ENCODE peak calls at places on chromosomes 4 and X, in eight cellular contexts. K, G, I, U, M, X, N and C are unnamed samples.

GRCh38 chr4:1216869-1217294 is 32.0 kb downstream of the CTBP1 start:
- DNase-seq in K (no peak), G (no peak), I (no peak), U (no peak), M (no peak), X (no peak), N (peak), C (no peak)

GRCh38 chrX:144896323-144896722 is 351.0 kb upstream of the SPANXN1 start:
- DNase-seq in K (peak), G (peak), I (no peak), U (no peak), M (peak), X (no peak), N (no peak), C (no peak)

GRCh38 chr4:182142146-182143085 is 100.8 kb upstream of the TENM3 start:
- DNase-seq in K (no peak), G (peak), I (no peak), U (peak), M (no peak), X (peak), N (no peak), C (no peak)

GRCh38 chr4:11074581-11075241 is 354.0 kb downstream of the HS3ST1 start:
- DNase-seq in K (no peak), G (no peak), I (no peak), U (no peak), M (no peak), X (no peak), N (no peak), C (no peak)

GRCh38 chr4:83504974-83505373 is 20.1 kb upstream of the ABRAXAS1 start:
- DNase-seq in K (no peak), G (no peak), I (no peak), U (no peak), M (no peak), X (no peak), N (no peak), C (no peak)

GRCh38 chr4:159395693-159396092 is 292.8 kb downstream of the RAPGEF2 start:
- DNase-seq in K (no peak), G (no peak), I (no peak), U (peak), M (peak), X (no peak), N (no peak), C (no peak)

GRCh38 chr4:76270776-76271175 is 19.3 kb downstream of the FAM47E start:
- DNase-seq in K (no peak), G (no peak), I (no peak), U (no peak), M (peak), X (no peak), N (no peak), C (no peak)

GRCh38 chrX:11579856-11580595 is 85.7 kb downstream of the ARHGAP6 start:
- DNase-seq in K (peak), G (no peak), I (no peak), U (no peak), M (no peak), X (peak), N (no peak), C (no peak)

GRCh38 chr4:5890063-5890727 is 2.7 kb downstream of the CRMP1 start:
- DNase-seq in K (peak), G (peak), I (no peak), U (peak), M (no peak), X (peak), N (no peak), C (no peak)

GRCh38 chr4:131721883-131722282 is 1427.2 kb upstream of the PCDH10 start:
- DNase-seq in K (no peak), G (no peak), I (no peak), U (no peak), M (no peak), X (no peak), N (no peak), C (no peak)

GRCh38 chr4:87042986-87043820 is 108.4 kb downstream of the AFF1 start:
- DNase-seq in K (peak), G (no peak), I (no peak), U (no peak), M (no peak), X (no peak), N (no peak), C (no peak)

GRCh38 chr4:142500966-142501365 is 345.1 kb downstream of the INPP4B start:
- DNase-seq in K (no peak), G (no peak), I (no peak), U (no peak), M (peak), X (no peak), N (no peak), C (no peak)

GRCh38 chr4:54400802-54401201 is 171.7 kb downstream of the PDGFRA start:
- DNase-seq in K (peak), G (peak), I (no peak), U (peak), M (peak), X (peak), N (no peak), C (peak)

GRCh38 chr4:168536448-168536847 is 39.6 kb downstream of the PALLD start:
- DNase-seq in K (no peak), G (no peak), I (no peak), U (no peak), M (no peak), X (no peak), N (no peak), C (no peak)

GRCh38 chr4:41205854-41206460 is 8.4 kb downstream of the APBB2 start:
- DNase-seq in K (peak), G (no peak), I (no peak), U (peak), M (no peak), X (no peak), N (no peak), C (no peak)

GRCh38 chrX:63350979-63351616 is at the start of gene SPIN4:
- DNase-seq in K (peak), G (peak), I (peak), U (peak), M (peak), X (peak), N (peak), C (peak)

GRCh38 chr4:76420901-76421581 is at the start of gene CCDC158:
- DNase-seq in K (no peak), G (no peak), I (peak), U (no peak), M (no peak), X (no peak), N (peak), C (no peak)

GRCh38 chr4:94507708-94508107 is 56.0 kb downstream of the PDLIM5 start:
- DNase-seq in K (no peak), G (peak), I (no peak), U (peak), M (peak), X (peak), N (no peak), C (peak)

GRCh38 chr4:3724319-3725231 is 41.6 kb upstream of the ADRA2C start:
- DNase-seq in K (no peak), G (no peak), I (no peak), U (no peak), M (no peak), X (no peak), N (no peak), C (no peak)

GRCh38 chr4:184959786-184960185 is 58.5 kb upstream of the HELT start:
- DNase-seq in K (no peak), G (peak), I (no peak), U (no peak), M (no peak), X (no peak), N (no peak), C (no peak)

GRCh38 chr4:37758226-37758625 is 68.3 kb upstream of the PGM2 start:
- DNase-seq in K (no peak), G (peak), I (no peak), U (peak), M (peak), X (peak), N (no peak), C (peak)

GRCh38 chrX:30892591-30892990 is 3.5 kb upstream of the TAB3 start:
- DNase-seq in K (no peak), G (no peak), I (no peak), U (no peak), M (peak), X (no peak), N (no peak), C (no peak)

GRCh38 chr4:53541577-53542206 is 49.6 kb downstream of the LNX1 start:
- DNase-seq in K (no peak), G (peak), I (no peak), U (peak), M (peak), X (peak), N (no peak), C (peak)

GRCh38 chr4:46844325-46844917 is 64.6 kb downstream of the COX7B2 start:
- DNase-seq in K (peak), G (peak), I (peak), U (peak), M (peak), X (peak), N (no peak), C (peak)

GRCh38 chr4:113153529-113154101 is 104.2 kb downstream of the ANK2 start:
- DNase-seq in K (no peak), G (peak), I (no peak), U (no peak), M (peak), X (no peak), N (no peak), C (no peak)

GRCh38 chrX:125101971-125102750 is 217.5 kb upstream of the TEX13C start:
- DNase-seq in K (no peak), G (no peak), I (no peak), U (no peak), M (no peak), X (no peak), N (no peak), C (no peak)

GRCh38 chrX:1181131-1181530 is 31.3 kb downstream of the CRLF2 start:
- DNase-seq in K (no peak), G (no peak), I (no peak), U (no peak), M (no peak), X (no peak), N (no peak), C (no peak)

GRCh38 chr4:140243345-140243753 is 89.4 kb upstream of the MAML3 start:
- DNase-seq in K (no peak), G (no peak), I (no peak), U (no peak), M (no peak), X (no peak), N (no peak), C (no peak)

GRCh38 chrX:48751343-48751742 is 10.2 kb upstream of the GLOD5 start:
- DNase-seq in K (no peak), G (no peak), I (no peak), U (no peak), M (no peak), X (no peak), N (no peak), C (no peak)

GRCh38 chrX:140765043-140765784 is 55.7 kb downstream of the LINC00632 start:
- DNase-seq in K (no peak), G (peak), I (no peak), U (peak), M (no peak), X (peak), N (no peak), C (no peak)

GRCh38 chr4:154137320-154137905 is 348.5 kb upstream of the SFRP2 start:
- DNase-seq in K (no peak), G (no peak), I (no peak), U (no peak), M (no peak), X (no peak), N (no peak), C (no peak)

GRCh38 chr4:85778809-85779124 is 303.8 kb downstream of the ARHGAP24 start:
- DNase-seq in K (peak), G (peak), I (no peak), U (peak), M (no peak), X (peak), N (no peak), C (no peak)

GRCh38 chr4:32625687-32626086 is 1905.5 kb downstream of the PCDH7 start:
- DNase-seq in K (no peak), G (no peak), I (no peak), U (no peak), M (no peak), X (no peak), N (no peak), C (no peak)

GRCh38 chr4:140662082-140662869 is 93.5 kb upstream of the UCP1 start:
- DNase-seq in K (no peak), G (peak), I (no peak), U (peak), M (peak), X (peak), N (no peak), C (no peak)

GRCh38 chr4:62275470-62275869 is 1075.3 kb downstream of the ADGRL3 start:
- DNase-seq in K (peak), G (no peak), I (no peak), U (no peak), M (no peak), X (no peak), N (no peak), C (no peak)
- H3K4me3 ChIP-seq in K (no peak), G (no peak), I (no peak), U (no peak), M (no peak), X (no peak), N (no peak), C (no peak)

DNA sequence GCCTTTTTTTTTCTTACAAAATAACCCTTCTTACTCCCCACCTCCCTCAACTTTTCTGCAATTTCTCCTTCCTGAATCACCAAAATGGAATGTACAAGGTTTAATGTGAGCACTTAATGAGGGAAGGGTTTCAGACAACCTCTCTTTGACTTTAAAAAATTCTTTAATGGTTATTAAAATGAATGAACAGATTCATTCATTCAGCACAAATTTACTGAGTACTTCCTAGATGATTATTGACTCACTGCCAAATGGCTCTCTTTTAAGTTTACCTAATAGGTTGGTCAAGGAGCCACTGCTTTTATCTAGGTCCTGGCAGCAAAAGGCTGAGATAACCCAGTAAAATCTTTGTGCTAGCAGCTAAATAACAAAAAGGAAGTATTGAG is 904 bp upstream of the AADAT start:
- DNase-seq in K (no peak), G (peak), I (no peak), U (peak), M (peak), X (no peak), N (no peak), C (no peak)
- H3K4me3 ChIP-seq in K (peak), G (peak), I (peak), U (no peak), M (no peak), X (no peak), N (peak), C (no peak)

DNA sequence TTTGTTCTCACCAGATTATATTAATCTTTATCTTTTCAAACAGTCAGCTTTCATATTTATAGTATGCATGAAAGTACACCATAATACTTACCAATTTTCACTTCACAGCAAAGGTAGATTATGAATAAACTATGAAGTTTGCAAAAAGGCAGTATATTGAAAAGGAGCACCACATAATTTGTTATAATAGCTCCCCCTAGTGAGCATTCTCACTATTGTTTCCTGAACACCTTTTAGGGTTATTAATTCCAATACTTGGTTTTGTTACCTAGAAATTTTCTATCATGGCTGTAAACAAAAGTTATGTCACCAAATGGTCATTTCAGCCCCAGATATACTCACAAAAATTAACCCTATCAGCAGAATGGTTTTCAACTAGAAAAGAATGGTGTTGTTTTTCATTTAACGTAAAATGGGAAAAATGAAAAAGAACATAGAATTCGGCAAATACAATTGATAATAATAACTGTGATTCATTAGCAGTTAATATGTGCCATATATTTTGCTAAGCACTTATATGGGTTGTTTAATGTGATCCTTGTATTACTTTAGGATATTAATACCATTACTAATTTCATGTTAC is 30.2 kb upstream of the NKX6-1 start:
- DNase-seq in K (peak), G (peak), I (peak), U (peak), M (peak), X (peak), N (no peak), C (no peak)
- H3K4me3 ChIP-seq in K (no peak), G (no peak), I (no peak), U (no peak), M (no peak), X (no peak), N (no peak), C (no peak)

DNA sequence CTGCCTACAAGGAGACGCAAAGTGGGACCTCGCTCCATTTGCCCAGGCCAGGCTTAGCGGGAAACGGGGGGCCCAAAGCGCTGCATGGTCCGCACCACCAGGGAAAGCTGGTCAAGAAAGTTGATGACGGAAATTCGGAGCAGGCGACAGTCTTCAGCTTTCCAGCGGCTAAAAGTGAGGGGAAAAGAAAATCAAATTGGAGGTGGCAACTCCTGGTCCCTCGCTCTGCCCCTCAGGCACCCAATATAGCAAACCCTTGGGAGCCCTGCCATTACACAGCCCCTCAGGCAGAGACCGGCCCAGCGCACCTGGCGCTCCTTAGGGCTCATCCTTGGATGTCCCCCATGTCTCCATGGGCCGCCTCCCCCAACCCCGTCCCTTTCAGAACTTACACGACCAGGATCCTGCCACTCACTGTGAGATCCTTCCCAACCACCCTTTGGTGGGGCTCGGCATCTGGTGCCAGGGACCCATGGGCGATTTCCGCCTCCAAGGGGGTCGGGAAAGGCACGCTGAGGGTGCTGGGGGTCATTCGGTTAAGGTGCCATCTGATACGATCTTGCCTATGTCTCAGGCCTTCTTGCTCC is 1.1 kb downstream of the LAGE3 start:
- DNase-seq in K (no peak), G (no peak), I (no peak), U (no peak), M (no peak), X (no peak), N (no peak), C (no peak)
- H3K4me3 ChIP-seq in K (peak), G (peak), I (peak), U (peak), M (peak), X (peak), N (peak), C (peak)

GRCh38 chr4:63901311-63901710 is 507.9 kb downstream of the TECRL start:
- DNase-seq in K (no peak), G (no peak), I (no peak), U (no peak), M (no peak), X (no peak), N (no peak), C (no peak)
- H3K4me3 ChIP-seq in K (no peak), G (no peak), I (no peak), U (no peak), M (no peak), X (no peak), N (no peak), C (no peak)

DNA sequence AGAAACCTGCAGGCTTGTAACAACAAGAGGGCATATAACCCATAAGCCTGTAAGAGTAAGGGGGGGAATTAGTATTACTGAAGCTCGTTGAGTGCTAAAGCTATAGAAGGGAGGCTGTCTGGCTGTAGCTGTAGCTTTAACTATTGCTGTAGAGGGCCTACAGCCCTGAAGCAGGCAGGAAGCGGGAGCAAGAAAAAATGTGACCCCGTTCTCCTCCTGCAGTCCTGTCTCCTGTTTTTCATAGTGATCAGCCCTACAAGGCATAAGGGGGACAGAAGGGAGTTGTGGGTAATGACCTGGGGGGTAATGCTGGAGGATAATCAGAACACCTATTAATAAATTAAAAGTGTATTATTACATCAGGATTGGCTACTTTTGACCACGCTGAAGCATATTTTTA is 206.9 kb upstream of the MAB21L2 start:
- DNase-seq in K (no peak), G (no peak), I (no peak), U (no peak), M (no peak), X (no peak), N (no peak), C (no peak)
- H3K4me3 ChIP-seq in K (no peak), G (no peak), I (no peak), U (no peak), M (no peak), X (no peak), N (no peak), C (no peak)

GRCh38 chr4:125526420-125526819 is 211.7 kb downstream of the FAT4 start:
- DNase-seq in K (no peak), G (peak), I (no peak), U (no peak), M (no peak), X (no peak), N (no peak), C (no peak)

GRCh38 chr4:125520258-125520990 is 205.7 kb downstream of the FAT4 start:
- DNase-seq in K (no peak), G (peak), I (no peak), U (peak), M (peak), X (peak), N (no peak), C (no peak)

GRCh38 chr4:125522588-125522987 is 207.8 kb downstream of the FAT4 start:
- DNase-seq in K (no peak), G (no peak), I (no peak), U (no peak), M (no peak), X (no peak), N (no peak), C (no peak)

GRCh38 chr4:125519376-125520171 is 204.8 kb downstream of the FAT4 start:
- DNase-seq in K (no peak), G (no peak), I (no peak), U (no peak), M (no peak), X (no peak), N (no peak), C (no peak)

DNA sequence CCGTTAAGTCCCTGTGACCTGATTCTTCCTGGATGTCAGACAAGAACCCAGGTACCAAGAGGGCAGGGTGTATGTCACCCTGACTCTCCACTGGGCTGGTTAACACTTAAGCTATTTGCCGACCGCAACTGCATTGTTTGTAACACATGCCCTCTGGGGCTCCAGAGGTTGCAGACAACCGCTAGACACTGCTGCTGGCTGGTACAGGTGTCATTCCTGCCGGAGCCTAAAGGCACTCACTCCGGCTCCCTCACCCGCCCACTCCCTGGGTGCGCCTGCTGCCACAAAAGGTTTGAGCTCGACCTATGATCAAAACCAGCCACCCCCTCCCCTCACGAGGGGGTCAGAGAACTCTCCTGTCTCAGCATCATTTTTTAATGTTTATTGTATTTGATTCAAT is 208.2 kb downstream of the FAT4 start:
- DNase-seq in K (peak), G (no peak), I (no peak), U (no peak), M (no peak), X (no peak), N (no peak), C (no peak)
- H3K4me3 ChIP-seq in K (no peak), G (no peak), I (no peak), U (no peak), M (no peak), X (no peak), N (no peak), C (no peak)